ENCODE peak calls at places on chromosomes 3 and 15, in four cellular contexts. G is K562, L is HepG2, X is GM12878. S is an unnamed sample.

GRCh38 chr15:68208136-68208535 is 3.0 kb upstream of the CALML4 start:
- DNase-seq in X (no peak), L (no peak), G (no peak), S (no peak)

GRCh38 chr15:78772738-78773137 is 38.5 kb downstream of the ADAMTS7 start:
- DNase-seq in L (no peak), G (no peak), X (no peak), S (peak; percentile 7)

GRCh38 chr15:74641151-74641550 is 25.5 kb downstream of the CLK3 start:
- DNase-seq in G (no peak), L (no peak), X (no peak), S (no peak)

GRCh38 chr15:26082833-26083174 is 219.7 kb upstream of the ATP10A start:
- DNase-seq in G (no peak), X (no peak), L (no peak), S (no peak)

GRCh38 chr3:149599236-149599635 is 58.6 kb downstream of the WWTR1 start:
- DNase-seq in X (no peak), G (no peak), L (peak; percentile 87), S (no peak)

GRCh38 chr15:82566690-82567089 is 26.4 kb upstream of the RPS17 start:
- DNase-seq in X (no peak), L (peak; percentile 7), G (no peak), S (no peak)

GRCh38 chr3:10173926-10174435 is 9.3 kb downstream of the IRAK2 start:
- DNase-seq in X (no peak), L (peak; percentile 55), G (peak; percentile 50), S (no peak)

GRCh38 chr3:149198611-149199010 is 23.0 kb downstream of the CP start:
- DNase-seq in G (no peak), L (no peak), X (no peak), S (peak; percentile 40)

GRCh38 chr3:53796161-53796560 is 50.1 kb downstream of the CHDH start:
- DNase-seq in G (no peak), L (no peak), X (no peak), S (no peak)

GRCh38 chr3:151483961-151484360 is 23.1 kb upstream of the IGSF10 start:
- DNase-seq in X (no peak), G (no peak), L (peak; percentile 5), S (no peak)

GRCh38 chr15:83046558-83047127 is 20.4 kb downstream of the BTBD1 start:
- DNase-seq in L (no peak), G (no peak), X (no peak), S (no peak)

GRCh38 chr3:130316164-130316563 is 29.3 kb upstream of the COL6A5 start:
- DNase-seq in L (no peak), X (no peak), G (no peak), S (no peak)

GRCh38 chr3:123244128-123244527 is 42.4 kb downstream of the SEC22A start:
- DNase-seq in X (no peak), L (no peak), G (peak; percentile 7), S (no peak)

GRCh38 chr15:71386448-71387236 is 271.4 kb downstream of the THSD4 start:
- DNase-seq in X (no peak), G (no peak), L (no peak), S (no peak)

GRCh38 chr15:23566070-23567050 is 886 bp downstream of the MKRN3 start:
- DNase-seq in G (peak; percentile 60), L (peak; percentile 60), X (no peak), S (no peak)

GRCh38 chr3:21020681-21021080 is 730.3 kb downstream of the ZNF385D start:
- DNase-seq in L (no peak), G (no peak), X (no peak), S (no peak)

GRCh38 chr3:173892547-173892946 is 495.0 kb downstream of the NLGN1 start:
- DNase-seq in X (no peak), L (no peak), G (no peak), S (no peak)

GRCh38 chr3:9168230-9168629 is 81.2 kb downstream of the SRGAP3 start:
- DNase-seq in X (peak; percentile 84), L (no peak), G (no peak), S (peak; percentile 44)

GRCh38 chr3:142828703-142829304 is 60.1 kb downstream of the PCOLCE2 start:
- DNase-seq in L (peak; percentile 65), G (peak; percentile 73), X (peak; percentile 31), S (peak; percentile 88)

GRCh38 chr3:158407844-158408517 is 163.0 kb upstream of the MLF1 start:
- DNase-seq in L (no peak), G (no peak), X (no peak), S (no peak)

GRCh38 chr3:120846073-120846472 is 61.9 kb upstream of the STXBP5L start:
- DNase-seq in X (no peak), G (no peak), L (no peak), S (peak; percentile 61)

GRCh38 chr15:68807249-68807648 is 13.4 kb downstream of the ANP32A start:
- DNase-seq in G (peak; percentile 39), X (no peak), L (no peak), S (no peak)

GRCh38 chr3:39804951-39805350 is 4.5 kb upstream of the MYRIP start:
- DNase-seq in L (no peak), X (no peak), G (no peak), S (no peak)

GRCh38 chr3:58535531-58536500 is 1.2 kb downstream of the ACOX2 start:
- DNase-seq in L (peak; percentile 89), G (no peak), X (no peak), S (no peak)

GRCh38 chr3:164375995-164376394 is 702.3 kb downstream of the SI start:
- DNase-seq in G (no peak), X (no peak), L (no peak), S (no peak)
- TF ChIP-seq CTCF in G (no peak), X (no peak), L (peak; percentile 14), S (no peak)

GRCh38 chr3:44659015-44659414 is 10.5 kb downstream of the ZNF35 start:
- DNase-seq in G (no peak), L (peak; percentile 3), X (no peak), S (no peak)

GRCh38 chr3:44665173-44665572 is 16.6 kb downstream of the ZNF35 start:
- DNase-seq in G (no peak), L (no peak), X (no peak), S (no peak)

GRCh38 chr3:44659434-44659833 is 10.9 kb downstream of the ZNF35 start:
- DNase-seq in G (no peak), L (no peak), X (no peak), S (no peak)

DNA sequence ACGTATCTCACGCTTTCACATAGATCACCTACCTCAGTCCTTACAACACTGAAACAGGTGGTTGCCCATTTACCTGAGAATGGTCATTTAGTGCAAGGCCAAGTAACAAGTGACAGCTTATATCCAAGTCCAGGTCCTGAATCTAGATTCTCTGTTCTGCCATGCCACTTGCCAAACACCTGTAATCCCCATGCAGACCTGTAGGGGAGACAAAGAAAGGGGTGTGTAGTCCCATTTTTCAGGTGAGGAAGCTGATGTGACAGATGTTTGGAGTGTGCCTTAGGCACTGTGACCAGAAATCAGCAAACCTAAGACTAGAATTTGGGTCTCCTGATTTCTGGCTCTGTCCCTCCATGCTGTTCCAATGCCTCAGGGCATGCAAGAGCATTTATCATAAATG is 12.7 kb downstream of the ZNF35 start:
- DNase-seq in L (peak; percentile 5), G (peak; percentile 47), X (no peak), S (no peak)
- TF ChIP-seq ETV6 in L (no peak), G (no peak), X (no peak), S (no peak)

GRCh38 chr3:64539451-64540196 is 148.2 kb downstream of the ADAMTS9 start:
- DNase-seq in L (no peak), G (no peak), X (no peak), S (no peak)

GRCh38 chr3:64530434-64531049 is 157.3 kb downstream of the ADAMTS9 start:
- DNase-seq in L (peak; percentile 18), X (no peak), G (peak; percentile 51), S (peak; percentile 75)

GRCh38 chr3:64533565-64534317 is 154.1 kb downstream of the ADAMTS9 start:
- DNase-seq in G (peak; percentile 63), L (peak; percentile 64), X (peak; percentile 7), S (peak; percentile 91)
- TF ChIP-seq NR2C2 in G (no peak), L (no peak), X (no peak), S (no peak)

GRCh38 chr15:88680241-88680910 is 41.6 kb downstream of the ISG20 start:
- DNase-seq in G (no peak), X (no peak), L (no peak), S (no peak)
- TF ChIP-seq CTCF in G (no peak), X (no peak), L (peak; percentile 3), S (no peak)

GRCh38 chr3:184156522-184156955 is 1.4 kb downstream of the DVL3 start:
- DNase-seq in G (peak; percentile 49), L (peak; percentile 53), X (no peak), S (peak; percentile 58)

GRCh38 chr3:184158394-184158793 is 3.2 kb downstream of the DVL3 start:
- DNase-seq in L (no peak), G (no peak), X (no peak), S (no peak)

GRCh38 chr3:184154909-184155643 is at the start of gene DVL3:
- DNase-seq in X (no peak), G (peak; percentile 93), L (peak; percentile 50), S (peak; percentile 67)

GRCh38 chr3:184157206-184157605 is 2.0 kb downstream of the DVL3 start:
- DNase-seq in X (no peak), L (no peak), G (peak; percentile 46), S (no peak)

DNA sequence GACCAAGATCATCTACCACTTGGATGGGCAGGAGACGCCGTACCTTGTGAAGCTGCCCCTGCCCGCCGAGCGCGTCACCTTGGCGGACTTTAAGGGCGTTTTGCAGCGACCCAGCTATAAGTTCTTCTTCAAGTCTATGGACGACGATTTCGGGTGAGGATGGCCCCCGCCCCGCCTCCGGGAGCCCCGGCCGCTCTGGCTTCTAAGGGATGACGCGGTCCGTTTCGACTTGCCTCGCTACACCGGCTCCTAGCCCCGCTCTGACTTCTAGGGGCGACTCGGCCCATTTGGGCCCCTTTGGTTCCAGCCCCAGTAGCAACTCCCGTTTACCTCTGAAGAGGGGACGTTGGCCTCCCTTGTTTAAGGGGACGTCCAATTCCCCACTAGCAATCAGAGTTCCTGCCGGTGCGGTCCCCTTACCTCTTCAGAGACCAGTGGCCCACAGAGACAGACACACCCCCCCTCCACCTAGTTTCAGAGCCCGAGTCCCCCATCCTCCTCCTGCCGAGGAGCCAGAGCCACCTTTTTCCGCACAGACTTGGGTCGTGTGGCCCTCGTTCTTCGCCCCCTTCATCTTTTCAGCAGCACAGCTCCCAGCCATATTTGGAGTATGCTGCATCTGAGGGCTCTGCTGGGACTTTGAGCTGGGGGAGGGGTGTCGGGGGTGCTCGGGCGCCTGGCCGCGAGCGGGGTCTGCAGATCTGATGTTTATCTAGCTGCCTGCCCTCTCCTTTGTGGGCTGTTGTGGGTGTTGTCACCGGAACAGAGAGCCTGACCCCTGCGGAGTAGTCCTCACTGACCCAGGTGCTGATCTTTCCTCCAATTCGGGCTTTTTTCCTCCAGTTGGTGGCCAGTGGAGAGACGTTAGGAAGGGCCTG is 706 bp downstream of the DVL3 start:
- DNase-seq in L (peak; percentile 68), X (no peak), G (peak; percentile 56), S (peak; percentile 47)
- TF ChIP-seq ETV6 in L (no peak), X (no peak), G (no peak), S (no peak)